ENCODE peak calls at places on chromosomes 7 and 10, in eight cellular contexts. One of them, this sample, is unnamed.
A peak's percentile ranks its signal among the peaks of the same experiment; 100 is the strongest.

GRCh38 chr7:45697576-45698136 is 123.5 kb downstream of the ADCY1 start:
- DNase-seq in naive thymus-derived CD8-positive, alpha-beta T cell: no peak
- DNase-seq in AG09309: no peak
- DNase-seq in lower lobe of right lung: no peak
- DNase-seq in NCI-H345: no peak
- DNase-seq in posterior vena cava: peak; percentile 29
- DNase-seq in NCI-H1694: no peak
- DNase-seq in ecto neural progenitor cell: peak; percentile 37
- DNase-seq in this sample: no peak

GRCh38 chr7:101352920-101353308 is 9.8 kb upstream of the COL26A1 start:
- DNase-seq in NCI-H345: no peak
- DNase-seq in NCI-H1694: no peak
- DNase-seq in lower lobe of right lung: no peak
- DNase-seq in naive thymus-derived CD8-positive, alpha-beta T cell: no peak
- DNase-seq in AG09309: no peak
- DNase-seq in ecto neural progenitor cell: no peak
- DNase-seq in posterior vena cava: no peak
- DNase-seq in this sample: no peak

GRCh38 chr7:140734096-140734495 is 37.6 kb downstream of the NDUFB2 start:
- DNase-seq in AG09309: no peak
- DNase-seq in NCI-H345: no peak
- DNase-seq in naive thymus-derived CD8-positive, alpha-beta T cell: no peak
- DNase-seq in NCI-H1694: no peak
- DNase-seq in ecto neural progenitor cell: no peak
- DNase-seq in posterior vena cava: no peak
- DNase-seq in lower lobe of right lung: no peak
- DNase-seq in this sample: no peak

GRCh38 chr10:6877351-6878066 is 297.4 kb upstream of the PRKCQ start:
- DNase-seq in naive thymus-derived CD8-positive, alpha-beta T cell: no peak
- DNase-seq in posterior vena cava: no peak
- DNase-seq in AG09309: no peak
- DNase-seq in NCI-H345: no peak
- DNase-seq in lower lobe of right lung: no peak
- DNase-seq in ecto neural progenitor cell: no peak
- DNase-seq in NCI-H1694: no peak
- DNase-seq in this sample: no peak

GRCh38 chr7:27933691-27934565 is 194.0 kb downstream of the TAX1BP1 start:
- DNase-seq in ecto neural progenitor cell: no peak
- DNase-seq in NCI-H345: no peak
- DNase-seq in AG09309: peak; percentile 48
- DNase-seq in lower lobe of right lung: no peak
- DNase-seq in naive thymus-derived CD8-positive, alpha-beta T cell: no peak
- DNase-seq in posterior vena cava: no peak
- DNase-seq in NCI-H1694: no peak
- DNase-seq in this sample: peak; percentile 27

GRCh38 chr10:47058961-47059391 is 147.7 kb downstream of the PTPN20 start:
- DNase-seq in AG09309: no peak
- DNase-seq in posterior vena cava: no peak
- DNase-seq in NCI-H345: no peak
- DNase-seq in naive thymus-derived CD8-positive, alpha-beta T cell: no peak
- DNase-seq in lower lobe of right lung: no peak
- DNase-seq in ecto neural progenitor cell: no peak
- DNase-seq in NCI-H1694: no peak
- DNase-seq in this sample: no peak

GRCh38 chr10:100970914-100971811 is 1.9 kb downstream of the SEMA4G start:
- DNase-seq in NCI-H1694: no peak
- DNase-seq in ecto neural progenitor cell: no peak
- DNase-seq in lower lobe of right lung: no peak
- DNase-seq in NCI-H345: no peak
- DNase-seq in AG09309: no peak
- DNase-seq in naive thymus-derived CD8-positive, alpha-beta T cell: no peak
- DNase-seq in posterior vena cava: peak; percentile 26
- DNase-seq in this sample: no peak

GRCh38 chr7:140275069-140275961 is 98.5 kb upstream of the KDM7A start:
- DNase-seq in AG09309: peak; percentile 3
- DNase-seq in NCI-H1694: no peak
- DNase-seq in lower lobe of right lung: no peak
- DNase-seq in naive thymus-derived CD8-positive, alpha-beta T cell: no peak
- DNase-seq in posterior vena cava: no peak
- DNase-seq in NCI-H345: no peak
- DNase-seq in ecto neural progenitor cell: no peak
- DNase-seq in this sample: peak; percentile 53

GRCh38 chr10:18681366-18681765 is 22.1 kb downstream of the ARL5B start:
- DNase-seq in naive thymus-derived CD8-positive, alpha-beta T cell: no peak
- DNase-seq in lower lobe of right lung: no peak
- DNase-seq in ecto neural progenitor cell: no peak
- DNase-seq in posterior vena cava: no peak
- DNase-seq in AG09309: no peak
- DNase-seq in NCI-H1694: no peak
- DNase-seq in NCI-H345: no peak
- DNase-seq in this sample: no peak

GRCh38 chr7:26422761-26423160 is 131.1 kb downstream of the SNX10 start:
- DNase-seq in NCI-H345: no peak
- DNase-seq in naive thymus-derived CD8-positive, alpha-beta T cell: no peak
- DNase-seq in NCI-H1694: no peak
- DNase-seq in posterior vena cava: no peak
- DNase-seq in ecto neural progenitor cell: no peak
- DNase-seq in lower lobe of right lung: no peak
- DNase-seq in AG09309: no peak
- DNase-seq in this sample: no peak

GRCh38 chr10:71779641-71780040 is 6.3 kb upstream of the VSIR start:
- DNase-seq in NCI-H1694: no peak
- DNase-seq in NCI-H345: no peak
- DNase-seq in posterior vena cava: no peak
- DNase-seq in ecto neural progenitor cell: no peak
- DNase-seq in lower lobe of right lung: no peak
- DNase-seq in AG09309: no peak
- DNase-seq in naive thymus-derived CD8-positive, alpha-beta T cell: no peak
- DNase-seq in this sample: no peak

GRCh38 chr7:104848386-104848990 is 165.5 kb upstream of the KMT2E start:
- DNase-seq in ecto neural progenitor cell: peak; percentile 79
- DNase-seq in NCI-H1694: peak; percentile 82
- DNase-seq in posterior vena cava: no peak
- DNase-seq in NCI-H345: peak; percentile 62
- DNase-seq in lower lobe of right lung: no peak
- DNase-seq in naive thymus-derived CD8-positive, alpha-beta T cell: peak; percentile 22
- DNase-seq in AG09309: no peak
- DNase-seq in this sample: peak; percentile 64

GRCh38 chr7:1743481-1744230 is 73.6 kb downstream of the ELFN1 start:
- DNase-seq in AG09309: no peak
- DNase-seq in ecto neural progenitor cell: no peak
- DNase-seq in posterior vena cava: no peak
- DNase-seq in naive thymus-derived CD8-positive, alpha-beta T cell: no peak
- DNase-seq in NCI-H345: peak; percentile 31
- DNase-seq in NCI-H1694: no peak
- DNase-seq in lower lobe of right lung: no peak
- DNase-seq in this sample: no peak

This sample was measured in dermis blood vessel endothelial cell.